ENCODE peak calls at places on chromosomes 4 and X, in seven cellular contexts. P, Q, W, S, F, K and L are unnamed samples.

GRCh38 chrX:30215357-30215843 is at the start of gene MAGEB2:
- DNase-seq in P (no peak), Q (no peak), W (peak; percentile 29), S (no peak), F (no peak), K (no peak), L (no peak)

GRCh38 chr4:152236519-152237056 is 299.3 kb downstream of the FBXW7 start:
- DNase-seq in P (no peak), Q (no peak), W (no peak), S (no peak), F (no peak), K (no peak), L (no peak)

GRCh38 chr4:3863841-3864734 is 97.9 kb downstream of the ADRA2C start:
- DNase-seq in P (no peak), Q (no peak), W (peak; percentile 16), S (no peak), F (no peak), K (no peak), L (no peak)

GRCh38 chr4:138870739-138871633 is 144.6 kb upstream of the NOCT start:
- DNase-seq in P (peak; percentile 36), Q (peak; percentile 67), W (peak; percentile 73), S (peak; percentile 82), F (peak; percentile 78), K (peak; percentile 74), L (peak; percentile 68)

GRCh38 chr4:4855293-4856070 is 4.0 kb upstream of the MSX1 start:
- DNase-seq in P (no peak), Q (no peak), W (peak; percentile 10), S (no peak), F (no peak), K (no peak), L (no peak)

GRCh38 chr4:168707205-168707604 is 210.4 kb downstream of the PALLD start:
- DNase-seq in P (no peak), Q (no peak), W (no peak), S (no peak), F (peak; percentile 54), K (no peak), L (no peak)

GRCh38 chr4:116016201-116016600 is 902.8 kb upstream of the NDST4 start:
- DNase-seq in P (no peak), Q (no peak), W (no peak), S (no peak), F (peak; percentile 44), K (no peak), L (no peak)

GRCh38 chr4:8341691-8342090 is 72.1 kb downstream of the HTRA3 start:
- DNase-seq in P (no peak), Q (no peak), W (no peak), S (no peak), F (no peak), K (no peak), L (no peak)

GRCh38 chrX:24260827-24261550 is 52.9 kb downstream of the SUPT20HL2 start:
- DNase-seq in P (no peak), Q (no peak), W (no peak), S (no peak), F (peak; percentile 47), K (no peak), L (peak; percentile 16)

GRCh38 chrX:134174859-134175258 is 62.1 kb upstream of the CCDC160 start:
- DNase-seq in P (no peak), Q (no peak), W (peak; percentile 65), S (peak; percentile 44), F (no peak), K (peak; percentile 70), L (no peak)

GRCh38 chrX:103626855-103627254 is 1.9 kb upstream of the TCEAL1 start:
- DNase-seq in P (no peak), Q (no peak), W (no peak), S (no peak), F (peak; percentile 55), K (no peak), L (no peak)

GRCh38 chrX:130085551-130085986 is 24.7 kb downstream of the ELF4 start:
- DNase-seq in P (no peak), Q (no peak), W (no peak), S (no peak), F (peak; percentile 16), K (no peak), L (no peak)

DNA sequence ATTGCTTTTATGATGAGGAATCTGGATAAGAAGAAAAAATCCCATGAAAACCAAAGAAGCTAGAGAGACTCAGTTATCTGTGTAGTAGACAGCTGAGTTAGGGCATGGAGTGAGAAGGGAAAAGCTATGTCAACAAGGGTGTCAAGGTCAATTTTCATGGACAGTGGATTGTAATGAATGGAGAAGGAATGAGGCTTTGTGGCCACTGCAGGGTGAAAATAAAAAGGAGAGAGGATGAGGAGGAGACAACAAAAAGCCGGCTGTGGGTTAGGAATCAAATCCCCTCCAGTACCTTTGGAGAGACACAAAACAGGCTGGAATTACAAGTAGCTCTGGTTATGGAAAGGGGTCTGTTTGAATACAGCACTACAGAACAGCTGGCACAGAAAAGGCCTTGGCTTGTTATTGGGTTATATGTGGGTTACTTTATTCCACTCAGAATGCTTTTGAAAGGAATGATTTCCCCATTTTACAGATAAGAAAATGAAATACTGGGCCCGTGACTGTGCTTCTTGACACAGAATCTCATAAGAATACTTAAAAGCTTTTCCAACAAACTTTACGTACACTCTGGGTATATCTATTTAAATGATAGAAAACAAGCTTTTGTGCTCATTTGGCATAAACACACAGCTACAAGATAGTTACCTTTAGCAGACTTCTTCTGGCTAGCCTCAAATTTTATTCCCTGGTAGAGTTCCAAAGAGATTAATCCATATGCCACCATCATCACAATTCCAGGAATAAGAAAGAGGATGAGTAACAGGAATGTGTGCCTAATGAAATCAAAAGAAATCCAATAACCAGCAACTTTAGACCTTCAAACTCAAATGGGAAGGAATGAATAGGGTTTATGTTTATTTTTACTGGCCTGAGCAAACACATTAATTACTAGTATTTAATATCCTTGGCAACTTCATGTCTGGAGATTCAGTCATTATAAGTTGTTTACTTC is 7.5 kb downstream of the CCKAR start:
- DNase-seq in P (no peak), Q (no peak), W (no peak), S (no peak), F (no peak), K (no peak), L (no peak)
- TF ChIP-seq CTCF in P (no peak), Q (no peak), W (no peak), S (no peak), F (no peak), K (no peak), L (no peak)

DNA sequence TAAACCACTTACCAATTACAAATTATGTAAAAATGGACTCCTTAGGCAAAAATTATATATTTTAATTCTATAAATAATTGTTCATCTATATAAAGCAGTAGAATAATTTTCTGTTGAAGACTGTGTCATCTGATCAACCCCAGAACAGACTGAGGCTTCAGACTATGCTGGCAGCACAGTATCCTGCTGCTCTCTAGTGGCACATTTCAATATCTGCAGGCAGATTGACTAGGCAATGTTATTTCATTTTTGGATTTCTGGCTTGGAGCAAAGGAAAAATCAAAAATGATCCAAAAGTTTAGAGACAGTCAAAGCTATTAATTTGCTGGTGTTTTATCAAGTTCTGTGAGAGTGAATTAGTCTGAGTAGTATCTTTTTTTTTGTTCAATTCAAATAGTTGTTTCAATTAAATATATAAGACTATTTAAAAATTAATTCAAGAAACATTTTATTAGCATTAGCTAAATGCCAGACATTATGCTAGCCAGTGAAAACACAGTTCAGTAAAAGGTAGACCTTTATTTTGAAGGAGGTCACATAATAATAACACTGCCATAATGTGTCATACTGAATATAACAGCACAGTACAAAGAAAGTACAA is 21.3 kb upstream of the SULT1E1 start:
- DNase-seq in P (peak; percentile 15), Q (peak; percentile 19), W (peak; percentile 15), S (no peak), F (peak; percentile 44), K (peak; percentile 15), L (no peak)
- TF ChIP-seq CTCF in P (peak; percentile 84), Q (peak; percentile 73), W (peak; percentile 52), S (peak; percentile 94), F (peak; percentile 78), K (peak; percentile 82), L (peak; percentile 63)

DNA sequence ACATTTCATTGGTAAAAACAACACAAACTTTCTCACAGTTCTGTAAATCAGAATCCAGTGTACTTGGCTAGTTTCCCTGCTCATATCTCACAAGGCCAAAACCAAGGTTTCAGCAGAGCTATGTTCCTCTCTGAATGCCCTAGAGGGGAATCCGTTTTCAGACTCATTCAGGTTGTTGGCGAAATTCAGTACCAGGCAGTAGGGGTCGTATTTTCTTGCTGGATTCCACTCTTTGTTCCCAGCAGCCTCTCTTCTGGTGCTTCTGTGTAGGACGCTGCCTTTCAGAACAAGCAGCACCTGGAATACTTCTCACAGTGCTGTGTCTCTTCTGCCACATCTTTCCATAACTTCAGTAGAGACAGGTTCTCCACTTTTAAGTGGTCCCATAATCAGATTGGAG is 351.9 kb downstream of the PCDH18 start:
- DNase-seq in P (no peak), Q (no peak), W (peak; percentile 13), S (no peak), F (no peak), K (no peak), L (no peak)
- TF ChIP-seq CTCF in P (no peak), Q (no peak), W (no peak), S (no peak), F (no peak), K (no peak), L (no peak)

GRCh38 chrX:20609916-20610415 is 343.3 kb upstream of the RPS6KA3 start:
- DNase-seq in P (no peak), Q (no peak), W (no peak), S (no peak), F (no peak), K (no peak), L (no peak)
- TF ChIP-seq CTCF in P (no peak), Q (no peak), W (no peak), S (no peak), F (no peak), K (no peak), L (no peak)

GRCh38 chrX:110665636-110666035 is 130.0 kb downstream of the CHRDL1 start:
- DNase-seq in P (peak; percentile 3), Q (no peak), W (peak; percentile 51), S (peak; percentile 41), F (peak; percentile 5), K (peak; percentile 62), L (no peak)
- TF ChIP-seq CTCF in P (peak; percentile 69), Q (peak; percentile 47), W (no peak), S (peak; percentile 71), F (peak; percentile 34), K (peak; percentile 58), L (peak; percentile 54)

GRCh38 chrX:15838017-15838416 is 16.6 kb downstream of the AP1S2 start:
- DNase-seq in P (no peak), Q (no peak), W (peak; percentile 25), S (peak; percentile 14), F (no peak), K (peak; percentile 3), L (no peak)
- TF ChIP-seq CTCF in P (no peak), Q (no peak), W (no peak), S (peak; percentile 52), F (no peak), K (peak; percentile 27), L (no peak)

GRCh38 chr4:126051709-126052424 is 737.1 kb downstream of the FAT4 start:
- DNase-seq in P (peak; percentile 60), Q (no peak), W (no peak), S (no peak), F (peak; percentile 84), K (no peak), L (no peak)
- TF ChIP-seq CTCF in P (peak; percentile 41), Q (no peak), W (no peak), S (peak; percentile 43), F (peak; percentile 33), K (no peak), L (no peak)